ENCODE peak calls at places on chromosomes 7 and 10, in four cellular contexts. D, T, A and X are unnamed samples.

GRCh38 chr7:9854605-9855004 is 1119.1 kb upstream of the PHF14 start:
- DNase-seq in D (no peak), T (no peak), A (no peak), X (no peak)

GRCh38 chr7:10237306-10237705 is 736.4 kb upstream of the PHF14 start:
- DNase-seq in D (no peak), T (no peak), A (no peak), X (no peak)

GRCh38 chr10:26334932-26335573 is 103.1 kb upstream of the APBB1IP start:
- DNase-seq in D (peak; percentile 63), T (peak; percentile 45), A (peak; percentile 51), X (peak; percentile 69)

GRCh38 chr10:110138197-110138812 is 69.1 kb upstream of the MXI1 start:
- DNase-seq in D (no peak), T (no peak), A (no peak), X (peak; percentile 77)

GRCh38 chr7:73504920-73505319 is 17.2 kb downstream of the BAZ1B start:
- DNase-seq in D (no peak), T (no peak), A (no peak), X (no peak)

GRCh38 chr7:69452797-69453196 is 145.5 kb upstream of the AUTS2 start:
- DNase-seq in D (no peak), T (no peak), A (no peak), X (no peak)

GRCh38 chr10:72764151-72764550 is 72.2 kb downstream of the MCU start:
- DNase-seq in D (no peak), T (no peak), A (no peak), X (no peak)

GRCh38 chr10:47058961-47059391 is 147.7 kb downstream of the PTPN20 start:
- DNase-seq in D (no peak), T (no peak), A (no peak), X (no peak)

GRCh38 chr7:36047254-36047653 is 105.8 kb upstream of the EEPD1 start:
- DNase-seq in D (no peak), T (no peak), A (no peak), X (peak; percentile 40)

GRCh38 chr7:33643497-33643896 is 261.8 kb upstream of the BMPER start:
- DNase-seq in D (no peak), T (no peak), A (no peak), X (no peak)

GRCh38 chr10:122519144-122519543 is 41.4 kb upstream of the DMBT1 start:
- DNase-seq in D (no peak), T (no peak), A (no peak), X (no peak)

GRCh38 chr7:30706865-30707264 is 24.6 kb upstream of the CRHR2 start:
- DNase-seq in D (no peak), T (no peak), A (no peak), X (no peak)

GRCh38 chr7:12653127-12653917 is 34.1 kb upstream of the ARL4A start:
- DNase-seq in D (no peak), T (no peak), A (no peak), X (peak; percentile 10)

GRCh38 chr10:660413-660979 is 29.0 kb downstream of the DIP2C start:
- DNase-seq in D (no peak), T (no peak), A (no peak), X (no peak)

GRCh38 chr7:15015545-15016314 is 113.2 kb upstream of the DGKB start:
- DNase-seq in D (peak; percentile 23), T (peak; percentile 30), A (no peak), X (peak; percentile 85)

GRCh38 chr7:151520419-151521229 is 929 bp upstream of the RHEB start:
- DNase-seq in D (peak; percentile 61), T (peak; percentile 50), A (peak; percentile 68), X (peak; percentile 21)

GRCh38 chr7:2719007-2719406 is 31.0 kb downstream of the AMZ1 start:
- DNase-seq in D (no peak), T (peak; percentile 46), A (no peak), X (no peak)

GRCh38 chr7:29457565-29457971 is 106.1 kb upstream of the PRR15 start:
- DNase-seq in D (no peak), T (peak; percentile 14), A (no peak), X (peak; percentile 41)

GRCh38 chr7:947391-948210 is 6.9 kb downstream of the ADAP1 start:
- DNase-seq in D (no peak), T (no peak), A (no peak), X (no peak)

GRCh38 chr10:115136616-115137015 is 43.5 kb downstream of the ATRNL1 start:
- DNase-seq in D (no peak), T (no peak), A (no peak), X (no peak)

GRCh38 chr10:2925631-2926030 is 141.7 kb upstream of the PFKP start:
- DNase-seq in D (peak; percentile 46), T (peak; percentile 53), A (peak; percentile 44), X (peak; percentile 82)

GRCh38 chr10:101291254-101292193 is 62.3 kb upstream of the LBX1 start:
- DNase-seq in D (peak; percentile 26), T (no peak), A (no peak), X (peak; percentile 92)

GRCh38 chr7:124686543-124687161 is 78.9 kb downstream of the GPR37 start:
- DNase-seq in D (no peak), T (no peak), A (no peak), X (no peak)

GRCh38 chr10:28631896-28632596 is 45.3 kb upstream of the BAMBI start:
- DNase-seq in D (no peak), T (no peak), A (no peak), X (no peak)

GRCh38 chr7:157650801-157651200 is 314.0 kb downstream of the DNAJB6 start:
- DNase-seq in D (no peak), T (no peak), A (no peak), X (no peak)

GRCh38 chr10:81108516-81109199 is 571.0 kb downstream of the SH2D4B start:
- DNase-seq in D (no peak), T (peak; percentile 20), A (no peak), X (no peak)

GRCh38 chr7:1974290-1974689 is 258.5 kb downstream of the MAD1L1 start:
- DNase-seq in D (no peak), T (no peak), A (no peak), X (no peak)

GRCh38 chr10:31739146-31739545 is 189.5 kb downstream of the ARHGAP12 start:
- DNase-seq in D (no peak), T (no peak), A (no peak), X (no peak)

GRCh38 chr7:24752073-24752800 is 5.0 kb downstream of the GSDME start:
- DNase-seq in D (no peak), T (no peak), A (no peak), X (no peak)

GRCh38 chr10:63383141-63383540 is 82.6 kb downstream of the JMJD1C start:
- DNase-seq in D (no peak), T (no peak), A (no peak), X (no peak)

GRCh38 chr7:45689797-45690761 is 115.9 kb downstream of the ADCY1 start:
- DNase-seq in D (peak; percentile 10), T (peak; percentile 14), A (no peak), X (no peak)

GRCh38 chr7:47654672-47655340 is 72.9 kb upstream of the TNS3 start:
- DNase-seq in D (no peak), T (no peak), A (no peak), X (no peak)

GRCh38 chr10:77383861-77384553 is 253.6 kb downstream of the KCNMA1 start:
- DNase-seq in D (no peak), T (no peak), A (no peak), X (no peak)

GRCh38 chr10:4661572-4662255 is 164.3 kb upstream of the AKR1E2 start:
- DNase-seq in D (peak; percentile 55), T (peak; percentile 40), A (peak; percentile 50), X (peak; percentile 75)

DNA sequence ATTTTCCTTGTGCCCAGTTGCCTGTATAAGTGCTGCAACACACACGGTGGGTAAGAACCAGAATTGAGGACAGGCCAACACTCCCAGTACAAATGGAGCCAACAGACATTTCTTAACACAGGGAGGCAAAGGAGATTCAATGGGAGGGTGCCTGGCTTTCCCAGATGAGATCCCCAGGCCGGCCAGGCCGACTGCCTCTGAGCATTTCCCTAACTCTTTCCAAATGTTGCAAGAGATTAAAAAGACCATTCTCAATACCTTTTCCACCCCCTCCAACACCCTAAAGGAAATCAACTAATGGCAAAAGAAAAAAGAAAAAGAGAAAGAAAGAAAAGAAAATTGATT is 3.9 kb downstream of the HOXA11 start:
- DNase-seq in D (no peak), T (no peak), A (peak; percentile 4), X (no peak)
- TF ChIP-seq CTCF in D (no peak), T (no peak), A (no peak), X (no peak)

GRCh38 chr10:20742737-20743136 is 154.4 kb downstream of the NEBL start:
- DNase-seq in D (no peak), T (no peak), A (no peak), X (no peak)
- H3K27ac ChIP-seq in D (no peak overlapping the region), T (no peak overlapping the region), A (no peak overlapping the region), X (no peak overlapping the region)

GRCh38 chr7:94301024-94301588 is 93.6 kb upstream of the COL1A2 start:
- DNase-seq in D (peak; percentile 25), T (peak; percentile 51), A (peak; percentile 68), X (peak; percentile 97)
- TF ChIP-seq CTCF in D (no peak), T (no peak), A (no peak), X (peak; percentile 30)

GRCh38 chr7:121072826-121073225 is 84.3 kb downstream of the CPED1 start:
- DNase-seq in D (no peak), T (no peak), A (no peak), X (no peak)

GRCh38 chr7:121073463-121074099 is 85.1 kb downstream of the CPED1 start:
- DNase-seq in D (no peak), T (no peak), A (no peak), X (peak; percentile 28)

GRCh38 chr7:121071132-121071531 is 82.6 kb downstream of the CPED1 start:
- DNase-seq in D (no peak), T (no peak), A (no peak), X (no peak)

GRCh38 chr7:121071662-121072061 is 83.2 kb downstream of the CPED1 start:
- DNase-seq in D (no peak), T (no peak), A (no peak), X (no peak)

DNA sequence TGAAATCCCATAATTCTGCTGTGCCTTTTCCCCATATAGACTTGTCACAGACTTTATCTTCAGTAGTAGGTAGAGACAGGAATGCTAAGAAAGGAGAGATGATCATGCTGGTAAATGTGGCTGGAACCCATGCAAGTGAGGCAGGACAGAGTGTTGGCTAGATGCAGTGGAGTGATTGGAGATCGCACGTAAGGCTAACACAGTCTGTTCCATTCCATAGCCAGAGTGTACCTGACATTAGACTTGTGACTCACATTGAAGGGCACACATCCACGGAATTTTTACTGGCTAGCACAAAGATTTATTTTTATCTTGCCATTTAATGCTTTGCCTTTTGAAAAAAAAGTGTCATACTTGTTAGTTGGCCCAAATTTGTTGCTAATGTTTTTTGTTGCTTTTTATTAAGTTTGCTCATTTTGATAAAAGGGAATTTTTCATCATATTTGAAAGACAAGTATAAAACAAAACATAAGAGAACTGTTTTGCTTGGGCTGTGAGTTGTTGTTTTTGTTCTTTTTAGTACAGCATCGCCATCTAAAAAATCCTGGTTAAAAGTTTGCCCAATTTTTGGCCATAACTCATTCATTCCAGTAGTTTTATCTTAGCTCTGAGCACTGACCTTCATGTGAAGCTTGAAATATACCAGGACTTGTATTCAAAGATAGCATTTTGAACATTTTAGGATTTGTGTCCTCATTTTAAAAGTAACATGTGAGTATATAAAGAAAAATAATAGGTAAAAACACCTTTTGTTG is 81.0 kb downstream of the CPED1 start:
- DNase-seq in D (no peak), T (no peak), A (no peak), X (no peak)
- H3K27ac ChIP-seq in D (peak overlapping the region; percentile 42), T (no peak overlapping the region), A (no peak overlapping the region), X (no peak overlapping the region)